ENCODE peak calls at places on chromosomes 2 and 18, in five cellular contexts. C, E, Y, B and H are unnamed samples.

GRCh38 chr2:119914266-119914665 is 98.6 kb upstream of the EPB41L5 start:
- DNase-seq in C (no peak), E (peak; percentile 4), Y (no peak), B (no peak), H (no peak)

GRCh38 chr18:45962461-45962860 is 4.7 kb downstream of the EPG5 start:
- DNase-seq in C (no peak), E (peak; percentile 36), Y (no peak), B (no peak), H (no peak)

GRCh38 chr2:54775710-54776109 is 52.2 kb downstream of the EML6 start:
- DNase-seq in C (no peak), E (no peak), Y (no peak), B (no peak), H (peak; percentile 56)

GRCh38 chr2:226873051-226873620 is 37.3 kb downstream of the RHBDD1 start:
- DNase-seq in C (no peak), E (no peak), Y (no peak), B (no peak), H (no peak)

GRCh38 chr2:25939257-25939668 is 43.0 kb downstream of the KIF3C start:
- DNase-seq in C (no peak), E (peak; percentile 63), Y (no peak), B (no peak), H (no peak)

GRCh38 chr2:70922591-70923234 is 13.0 kb upstream of the ATP6V1B1 start:
- DNase-seq in C (peak; percentile 5), E (peak; percentile 3), Y (peak; percentile 34), B (no peak), H (no peak)

GRCh38 chr2:14514001-14514400 is 118.5 kb upstream of the LRATD1 start:
- DNase-seq in C (no peak), E (no peak), Y (peak; percentile 17), B (no peak), H (no peak)

GRCh38 chr2:213862407-213863076 is 548.3 kb upstream of the VWC2L start:
- DNase-seq in C (no peak), E (no peak), Y (no peak), B (no peak), H (no peak)

GRCh38 chr2:43455735-43456642 is 139.8 kb downstream of the THADA start:
- DNase-seq in C (no peak), E (peak; percentile 30), Y (no peak), B (no peak), H (no peak)

GRCh38 chr2:42480402-42480801 is 13.4 kb downstream of the KCNG3 start:
- DNase-seq in C (no peak), E (no peak), Y (no peak), B (no peak), H (no peak)

GRCh38 chr2:233436191-233436581 is 81.9 kb downstream of the DGKD start:
- DNase-seq in C (no peak), E (no peak), Y (no peak), B (no peak), H (no peak)

GRCh38 chr2:228589115-228589514 is 407.6 kb upstream of the SPHKAP start:
- DNase-seq in C (no peak), E (no peak), Y (no peak), B (no peak), H (no peak)

GRCh38 chr2:3117650-3118216 is 259.9 kb downstream of the EIPR1 start:
- DNase-seq in C (no peak), E (no peak), Y (peak; percentile 35), B (no peak), H (no peak)

GRCh38 chr2:144596074-144596871 is 76.4 kb upstream of the ZEB2 start:
- DNase-seq in C (peak; percentile 12), E (peak; percentile 45), Y (peak; percentile 17), B (no peak), H (peak; percentile 74)

GRCh38 chr2:67272195-67272594 is 124.9 kb upstream of the ETAA1 start:
- DNase-seq in C (no peak), E (no peak), Y (no peak), B (no peak), H (no peak)

GRCh38 chr2:124993809-124994208 is 968.7 kb downstream of the CNTNAP5 start:
- DNase-seq in C (no peak), E (no peak), Y (no peak), B (no peak), H (no peak)

GRCh38 chr2:23561088-23561487 is 176.1 kb downstream of the KLHL29 start:
- DNase-seq in C (no peak), E (no peak), Y (no peak), B (no peak), H (no peak)

GRCh38 chr18:32930695-32931301 is 158.0 kb upstream of the KLHL14 start:
- DNase-seq in C (peak; percentile 58), E (peak; percentile 62), Y (peak; percentile 71), B (peak; percentile 2), H (peak; percentile 71)

GRCh38 chr18:59233017-59233410 is 13.1 kb downstream of the GRP start:
- DNase-seq in C (no peak), E (no peak), Y (no peak), B (no peak), H (no peak)

GRCh38 chr18:68284236-68284635 is 430.7 kb downstream of the TMX3 start:
- DNase-seq in C (no peak), E (no peak), Y (no peak), B (no peak), H (no peak)

GRCh38 chr2:11411768-11412448 is 54.1 kb downstream of the E2F6 start:
- DNase-seq in C (peak; percentile 85), E (peak; percentile 64), Y (peak; percentile 88), B (no peak), H (peak; percentile 39)

GRCh38 chr2:191315365-191315752 is 70.2 kb downstream of the MYO1B start:
- DNase-seq in C (no peak), E (no peak), Y (no peak), B (no peak), H (no peak)

GRCh38 chr2:191312163-191312562 is 67.0 kb downstream of the MYO1B start:
- DNase-seq in C (no peak), E (no peak), Y (no peak), B (no peak), H (no peak)

GRCh38 chr2:191312662-191313061 is 67.5 kb downstream of the MYO1B start:
- DNase-seq in C (no peak), E (no peak), Y (no peak), B (no peak), H (no peak)

GRCh38 chr2:191316246-191316645 is 71.0 kb downstream of the MYO1B start:
- DNase-seq in C (no peak), E (no peak), Y (no peak), B (no peak), H (no peak)

DNA sequence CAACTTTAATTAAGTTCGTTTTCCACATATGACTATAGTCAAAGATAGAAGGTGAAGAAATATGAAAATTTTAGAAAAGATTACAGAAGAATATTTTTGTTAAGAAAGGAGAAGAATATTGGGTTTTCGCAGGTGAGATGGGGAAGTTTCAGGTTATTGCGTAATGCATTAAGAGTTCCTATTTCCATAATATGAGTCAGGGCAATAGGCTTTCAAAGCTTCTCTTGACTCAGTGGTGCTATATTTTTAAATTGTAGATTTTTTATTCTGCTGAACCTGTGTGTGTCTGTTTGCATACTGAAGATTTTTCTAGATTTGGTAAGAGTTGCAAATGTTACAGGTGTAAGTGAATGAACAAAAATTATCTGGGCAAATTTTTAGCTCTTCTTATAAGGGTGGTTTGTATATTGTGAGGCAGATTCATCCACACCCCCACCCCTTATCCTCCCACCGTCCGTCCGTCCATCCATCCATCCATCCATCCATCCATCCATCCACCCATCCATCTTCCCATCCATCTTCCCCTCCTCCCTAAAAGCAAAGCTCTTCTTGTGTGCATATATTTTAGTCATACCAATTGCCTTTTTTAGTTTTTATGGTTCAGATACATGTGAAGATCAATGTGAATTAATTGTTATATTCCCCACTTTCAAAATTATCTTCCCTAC is 69.6 kb downstream of the MYO1B start:
- DNase-seq in C (no peak), E (no peak), Y (no peak), B (no peak), H (no peak)
- H3K79me2 ChIP-seq in C (peaks cover 50% of the 10 kb centered on the region), E (peaks cover 60% of the 10 kb centered on the region), Y (peaks cover 92% of the 10 kb centered on the region), B (peaks cover 27% of the 10 kb centered on the region), H (no peaks in the 10 kb centered on the region)

GRCh38 chr18:55382277-55382805 is 205.7 kb downstream of the TCF4 start:
- DNase-seq in C (no peak), E (no peak), Y (no peak), B (no peak), H (no peak)

GRCh38 chr18:55385770-55386169 is 202.2 kb downstream of the TCF4 start:
- DNase-seq in C (no peak), E (no peak), Y (no peak), B (no peak), H (no peak)

GRCh38 chr18:55386545-55386944 is 201.4 kb downstream of the TCF4 start:
- DNase-seq in C (peak; percentile 4), E (no peak), Y (no peak), B (no peak), H (no peak)

GRCh38 chr18:55384115-55384514 is 203.9 kb downstream of the TCF4 start:
- DNase-seq in C (no peak), E (no peak), Y (no peak), B (no peak), H (no peak)

GRCh38 chr18:55384551-55385275 is 203.3 kb downstream of the TCF4 start:
- DNase-seq in C (peak; percentile 15), E (no peak), Y (peak; percentile 85), B (no peak), H (peak; percentile 31)
- TF ChIP-seq EZH2phosphoT487 in C (no peak), E (no peak), Y (no peak), B (no peak), H (no peak)

DNA sequence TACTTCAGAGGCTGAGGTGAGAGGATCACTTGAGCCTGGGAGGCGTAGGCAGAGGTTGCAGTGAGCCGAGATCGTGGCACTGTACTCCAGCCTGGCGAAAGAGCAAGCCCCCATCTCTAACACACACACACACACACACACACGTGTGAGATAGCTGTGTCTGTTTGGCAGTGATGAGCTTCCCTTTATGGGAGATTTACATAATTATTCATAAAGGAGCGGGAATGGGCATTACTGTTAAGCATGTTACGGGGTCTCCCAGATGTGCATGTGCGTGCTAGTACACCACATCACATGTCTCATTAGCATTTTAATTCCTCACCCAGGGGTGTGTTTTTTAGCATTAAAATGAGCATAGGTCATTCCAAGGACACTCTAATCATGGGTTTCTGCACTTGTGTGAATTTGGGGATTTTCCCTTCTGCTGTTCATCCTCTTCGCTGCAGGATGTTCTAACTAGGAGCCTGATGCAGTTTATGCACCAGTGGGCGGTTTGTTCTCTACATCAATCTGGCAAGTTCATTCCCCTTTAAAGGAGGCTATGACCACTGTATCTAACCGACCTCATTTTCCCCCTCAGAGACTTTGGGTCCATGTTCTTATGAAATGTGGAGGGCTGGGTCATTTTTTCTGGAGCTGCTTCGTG is 1.0 kb upstream of the FAM178B start:
- DNase-seq in C (no peak), E (no peak), Y (no peak), B (no peak), H (no peak)
- H3K79me2 ChIP-seq in C (no peaks in the 10 kb centered on the region), E (no peaks in the 10 kb centered on the region), Y (no peaks in the 10 kb centered on the region), B (no peaks in the 10 kb centered on the region), H (no peaks in the 10 kb centered on the region)

GRCh38 chr2:46032996-46033395 is 264.2 kb upstream of the EPAS1 start:
- DNase-seq in C (no peak), E (no peak), Y (no peak), B (no peak), H (no peak)
- TF ChIP-seq EZH2phosphoT487 in C (no peak), E (no peak), Y (no peak), B (no peak), H (no peak)